ENCODE peak calls at places on chromosomes 13 and 19, in four cellular contexts. T, G, X and R are unnamed samples.

GRCh38 chr19:10290876-10291553 is 1.3 kb downstream of the ICAM5 start:
- DNase-seq in T (peak; percentile 50), G (peak; percentile 70), X (peak; percentile 78), R (no peak)

GRCh38 chr19:1862068-1862423 is 1.3 kb downstream of the KLF16 start:
- DNase-seq in T (no peak), G (no peak), X (no peak), R (no peak)

GRCh38 chr13:23949736-23950135 is 52.4 kb upstream of the C1QTNF9B start:
- DNase-seq in T (no peak), G (peak; percentile 10), X (no peak), R (no peak)

GRCh38 chr13:33270906-33271538 is 14.5 kb downstream of the STARD13 start:
- DNase-seq in T (no peak), G (no peak), X (no peak), R (no peak)

GRCh38 chr13:47933688-47934011 is 67.4 kb downstream of the SUCLA2 start:
- DNase-seq in T (no peak), G (no peak), X (no peak), R (no peak)

GRCh38 chr19:53536223-53536543 is 1.8 kb upstream of the ZNF331 start:
- DNase-seq in T (no peak), G (no peak), X (no peak), R (no peak)

GRCh38 chr19:11814707-11815050 is 606 bp downstream of the ZNF440 start:
- DNase-seq in T (no peak), G (no peak), X (peak; percentile 42), R (no peak)

GRCh38 chr13:81760316-81760715 is 1419.4 kb upstream of the SPRY2 start:
- DNase-seq in T (no peak), G (no peak), X (no peak), R (no peak)

GRCh38 chr19:19900124-19900523 is 622 bp upstream of the ZNF93 start:
- DNase-seq in T (no peak), G (peak; percentile 16), X (no peak), R (no peak)

GRCh38 chr13:91704398-91704797 is 306.0 kb downstream of the GPC5 start:
- DNase-seq in T (no peak), G (no peak), X (no peak), R (no peak)

GRCh38 chr13:112448621-112449544 is 72.7 kb downstream of the SPACA7 start:
- DNase-seq in T (no peak), G (peak; percentile 12), X (no peak), R (no peak)

GRCh38 chr13:35822666-35823065 is 308.5 kb downstream of the DCLK1 start:
- DNase-seq in T (no peak), G (no peak), X (no peak), R (no peak)

GRCh38 chr13:28609936-28610335 is 49.0 kb upstream of the POMP start:
- DNase-seq in T (no peak), G (no peak), X (no peak), R (no peak)

GRCh38 chr13:98507060-98507797 is 69.7 kb downstream of the STK24 start:
- DNase-seq in T (no peak), G (peak; percentile 55), X (no peak), R (no peak)

GRCh38 chr13:98511435-98511834 is 65.5 kb downstream of the STK24 start:
- DNase-seq in T (no peak), G (no peak), X (no peak), R (no peak)

GRCh38 chr13:98510156-98510509 is 66.8 kb downstream of the STK24 start:
- DNase-seq in T (no peak), G (no peak), X (no peak), R (no peak)

GRCh38 chr13:98508280-98509074 is 68.4 kb downstream of the STK24 start:
- DNase-seq in T (peak; percentile 78), G (no peak), X (no peak), R (no peak)

GRCh38 chr13:98509271-98510155 is 67.4 kb downstream of the STK24 start:
- DNase-seq in T (peak; percentile 63), G (no peak), X (no peak), R (peak; percentile 79)
- TF ChIP-seq JUND in T (no peak), G (no peak), X (no peak), R (no peak)

DNA sequence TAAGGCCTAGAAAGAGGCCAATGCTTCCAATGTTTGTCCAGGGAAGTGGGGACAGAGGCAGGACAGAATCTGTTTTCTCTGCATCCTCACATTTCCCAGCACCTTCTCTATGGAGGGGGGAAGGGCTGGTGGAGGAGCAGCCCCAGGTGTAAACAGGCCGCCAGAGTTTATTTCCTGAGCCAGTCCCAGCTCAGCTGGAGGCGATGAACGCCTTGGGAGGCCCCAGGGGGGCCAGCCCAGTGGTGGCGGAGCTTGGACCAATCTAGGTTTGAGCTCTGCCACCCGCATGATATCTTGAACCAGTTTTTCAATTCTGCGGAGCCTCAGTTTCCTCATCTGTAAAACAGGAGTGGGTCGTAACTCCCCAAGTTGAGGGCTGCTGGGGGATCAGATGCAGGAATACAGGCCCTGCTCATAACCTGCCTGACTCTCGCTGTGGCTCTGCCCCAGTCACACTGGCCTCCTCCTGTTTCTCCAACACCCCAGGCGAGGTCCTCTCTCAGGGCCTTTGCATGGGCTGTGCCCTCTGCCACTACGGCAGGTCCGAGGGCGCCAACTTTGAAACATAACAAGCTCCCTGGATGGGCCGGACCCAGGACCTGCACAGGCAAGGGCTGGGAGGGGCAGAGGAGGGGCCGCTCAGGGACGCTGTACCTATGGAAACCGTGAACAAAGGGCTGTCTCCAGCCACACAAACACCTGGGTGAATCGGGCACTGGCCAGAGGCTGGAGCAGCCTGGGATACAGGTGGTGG is 1.1 kb downstream of the TNFAIP8L1 start:
- DNase-seq in T (no peak), G (no peak), X (no peak), R (no peak)
- H3K27ac ChIP-seq in T (peak overlapping the region; percentile 82), G (no peak overlapping the region), X (no peak overlapping the region), R (peak overlapping the region; percentile 75)

GRCh38 chr19:48371367-48371766 is 7.2 kb downstream of the SYNGR4 start:
- DNase-seq in T (no peak), G (no peak), X (no peak), R (no peak)

GRCh38 chr19:48370955-48371354 is 6.8 kb downstream of the SYNGR4 start:
- DNase-seq in T (no peak), G (peak; percentile 80), X (no peak), R (no peak)

GRCh38 chr19:48367855-48368254 is 3.7 kb downstream of the SYNGR4 start:
- DNase-seq in T (no peak), G (no peak), X (no peak), R (no peak)

GRCh38 chr19:48365602-48366001 is 1.4 kb downstream of the SYNGR4 start:
- DNase-seq in T (no peak), G (no peak), X (no peak), R (no peak)

GRCh38 chr19:48368942-48369341 is 4.8 kb downstream of the SYNGR4 start:
- DNase-seq in T (no peak), G (no peak), X (no peak), R (no peak)
- TF ChIP-seq JUND in T (no peak), G (no peak), X (no peak), R (no peak)

DNA sequence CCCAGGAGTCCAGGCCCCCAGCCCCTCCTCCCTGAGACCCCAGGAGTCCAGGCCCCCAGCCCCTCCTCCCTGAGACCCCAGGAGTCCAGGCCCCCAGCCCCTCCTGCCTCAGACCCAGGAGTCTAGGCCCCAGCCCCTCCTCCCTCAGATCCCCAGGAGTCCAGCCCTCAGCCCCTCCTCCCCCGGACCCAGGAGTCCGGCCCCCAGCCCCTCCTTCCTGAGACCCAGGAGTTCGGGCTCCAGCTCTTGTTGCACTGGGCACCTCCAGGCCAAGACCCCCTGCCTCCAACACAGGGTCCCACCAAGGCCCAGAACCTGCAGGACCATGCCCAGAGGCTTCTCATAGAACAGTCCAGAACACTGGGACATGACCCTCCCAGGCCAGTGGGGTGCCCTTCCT is 3.8 kb downstream of the ERCC1 start:
- DNase-seq in T (no peak), G (no peak), X (no peak), R (no peak)
- H3K27ac ChIP-seq in T (no peak overlapping the region), G (no peak overlapping the region), X (no peak overlapping the region), R (peak overlapping the region; percentile 73)

DNA sequence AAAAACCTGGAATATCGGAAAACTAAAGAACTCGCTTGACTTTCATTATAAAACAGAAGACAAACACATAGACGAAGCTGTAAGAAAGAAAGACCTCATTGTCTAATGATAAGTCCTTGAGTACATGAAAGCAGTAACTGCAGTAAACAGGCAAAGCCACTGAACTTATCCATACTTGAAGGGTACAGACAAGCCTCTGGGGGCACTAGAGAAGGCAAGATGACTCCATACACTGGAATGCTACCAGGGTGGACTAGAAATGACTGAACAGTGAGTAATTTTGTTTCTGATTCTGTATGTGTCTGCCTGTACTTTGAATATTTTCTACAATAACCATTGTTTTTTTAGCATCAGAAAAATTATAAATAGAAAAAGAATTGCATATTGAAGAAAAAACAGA is 507.9 kb downstream of the UQCRFS1 start:
- DNase-seq in T (no peak), G (no peak), X (no peak), R (no peak)
- TF ChIP-seq JUND in T (no peak), G (peak; percentile 83), X (peak; percentile 74), R (no peak)

GRCh38 chr13:110506396-110506795 is 55.1 kb downstream of the RAB20 start:
- DNase-seq in T (no peak), G (no peak), X (no peak), R (no peak)
- H3K27ac ChIP-seq in T (no peak overlapping the region), G (no peak overlapping the region), X (no peak overlapping the region), R (no peak overlapping the region)